ENCODE peak calls at places on chromosomes 5 and 9, in four cellular contexts. One of them, this sample, is unnamed.
A peak's percentile ranks its signal among the peaks of the same experiment; 100 is the strongest.

GRCh38 chr5:143826909-143827514 is 15.1 kb downstream of the HMHB1 start:
- DNase-seq in COR-L47: no peak
- DNase-seq in stimulated activated CD4-positive, alpha-beta T cell treated with anti-CD3 and anti-CD28 coated beads, TNF-alpha, amount 100 ng/mL, for 24 hours: no peak
- DNase-seq in GM04504: no peak
- DNase-seq in this sample: no peak

GRCh38 chr5:149834246-149834855 is 104.2 kb downstream of the PPARGC1B start:
- DNase-seq in COR-L47: peak; percentile 63
- DNase-seq in stimulated activated CD4-positive, alpha-beta T cell treated with anti-CD3 and anti-CD28 coated beads, TNF-alpha, amount 100 ng/mL, for 24 hours: peak; percentile 26
- DNase-seq in GM04504: peak; percentile 57
- DNase-seq in this sample: peak; percentile 37

GRCh38 chr5:1037123-1037670 is 28.6 kb downstream of the NKD2 start:
- DNase-seq in COR-L47: peak; percentile 30
- DNase-seq in stimulated activated CD4-positive, alpha-beta T cell treated with anti-CD3 and anti-CD28 coated beads, TNF-alpha, amount 100 ng/mL, for 24 hours: no peak
- DNase-seq in GM04504: no peak
- DNase-seq in this sample: no peak

GRCh38 chr5:40987349-40987748 is 78.1 kb downstream of the C7 start:
- DNase-seq in GM04504: no peak
- DNase-seq in COR-L47: no peak
- DNase-seq in stimulated activated CD4-positive, alpha-beta T cell treated with anti-CD3 and anti-CD28 coated beads, TNF-alpha, amount 100 ng/mL, for 24 hours: no peak
- DNase-seq in this sample: no peak

GRCh38 chr5:149404746-149405549 is 25.9 kb upstream of the IL17B start:
- DNase-seq in GM04504: peak; percentile 86
- DNase-seq in COR-L47: no peak
- DNase-seq in stimulated activated CD4-positive, alpha-beta T cell treated with anti-CD3 and anti-CD28 coated beads, TNF-alpha, amount 100 ng/mL, for 24 hours: no peak
- DNase-seq in this sample: no peak

GRCh38 chr9:101566904-101567724 is 27.7 kb downstream of the PPP3R2 start:
- DNase-seq in COR-L47: no peak
- DNase-seq in stimulated activated CD4-positive, alpha-beta T cell treated with anti-CD3 and anti-CD28 coated beads, TNF-alpha, amount 100 ng/mL, for 24 hours: no peak
- DNase-seq in GM04504: no peak
- DNase-seq in this sample: no peak

GRCh38 chr5:73265641-73266040 is 92.6 kb downstream of the TMEM174 start:
- DNase-seq in stimulated activated CD4-positive, alpha-beta T cell treated with anti-CD3 and anti-CD28 coated beads, TNF-alpha, amount 100 ng/mL, for 24 hours: no peak
- DNase-seq in COR-L47: no peak
- DNase-seq in GM04504: no peak
- DNase-seq in this sample: no peak

GRCh38 chr9:96417610-96418073 is 528 bp downstream of the ZNF367 start:
- DNase-seq in COR-L47: no peak
- DNase-seq in GM04504: no peak
- DNase-seq in stimulated activated CD4-positive, alpha-beta T cell treated with anti-CD3 and anti-CD28 coated beads, TNF-alpha, amount 100 ng/mL, for 24 hours: no peak
- DNase-seq in this sample: no peak

GRCh38 chr9:80784647-80785046 is 904.7 kb downstream of the TLE1 start:
- DNase-seq in COR-L47: no peak
- DNase-seq in GM04504: no peak
- DNase-seq in stimulated activated CD4-positive, alpha-beta T cell treated with anti-CD3 and anti-CD28 coated beads, TNF-alpha, amount 100 ng/mL, for 24 hours: no peak
- DNase-seq in this sample: no peak

GRCh38 chr9:128245293-128246151 is 30.3 kb downstream of the GOLGA2 start:
- DNase-seq in COR-L47: no peak
- DNase-seq in GM04504: peak; percentile 46
- DNase-seq in stimulated activated CD4-positive, alpha-beta T cell treated with anti-CD3 and anti-CD28 coated beads, TNF-alpha, amount 100 ng/mL, for 24 hours: no peak
- DNase-seq in this sample: no peak

GRCh38 chr9:115946530-115946929 is 207.1 kb upstream of the PAPPA start:
- DNase-seq in GM04504: no peak
- DNase-seq in COR-L47: no peak
- DNase-seq in stimulated activated CD4-positive, alpha-beta T cell treated with anti-CD3 and anti-CD28 coated beads, TNF-alpha, amount 100 ng/mL, for 24 hours: no peak
- DNase-seq in this sample: no peak

GRCh38 chr9:92664394-92665152 is 5.4 kb downstream of the IPPK start:
- DNase-seq in GM04504: no peak
- DNase-seq in stimulated activated CD4-positive, alpha-beta T cell treated with anti-CD3 and anti-CD28 coated beads, TNF-alpha, amount 100 ng/mL, for 24 hours: no peak
- DNase-seq in COR-L47: no peak
- DNase-seq in this sample: peak; percentile 10

GRCh38 chr9:16664211-16664610 is 206.3 kb downstream of the BNC2 start:
- DNase-seq in stimulated activated CD4-positive, alpha-beta T cell treated with anti-CD3 and anti-CD28 coated beads, TNF-alpha, amount 100 ng/mL, for 24 hours: no peak
- DNase-seq in COR-L47: no peak
- DNase-seq in GM04504: no peak
- DNase-seq in this sample: no peak

GRCh38 chr5:39689919-39690318 is 265.1 kb upstream of the DAB2 start:
- DNase-seq in stimulated activated CD4-positive, alpha-beta T cell treated with anti-CD3 and anti-CD28 coated beads, TNF-alpha, amount 100 ng/mL, for 24 hours: no peak
- DNase-seq in COR-L47: no peak
- DNase-seq in GM04504: no peak
- DNase-seq in this sample: no peak

GRCh38 chr5:175025046-175025445 is 300.7 kb downstream of the MSX2 start:
- DNase-seq in stimulated activated CD4-positive, alpha-beta T cell treated with anti-CD3 and anti-CD28 coated beads, TNF-alpha, amount 100 ng/mL, for 24 hours: no peak
- DNase-seq in GM04504: no peak
- DNase-seq in COR-L47: no peak
- DNase-seq in this sample: no peak

GRCh38 chr9:88536951-88537742 is 2.2 kb downstream of the NXNL2 start:
- DNase-seq in GM04504: no peak
- DNase-seq in stimulated activated CD4-positive, alpha-beta T cell treated with anti-CD3 and anti-CD28 coated beads, TNF-alpha, amount 100 ng/mL, for 24 hours: no peak
- DNase-seq in COR-L47: no peak
- DNase-seq in this sample: no peak

GRCh38 chr9:4781408-4781807 is 11.3 kb upstream of the RCL1 start:
- DNase-seq in GM04504: no peak
- DNase-seq in COR-L47: no peak
- DNase-seq in stimulated activated CD4-positive, alpha-beta T cell treated with anti-CD3 and anti-CD28 coated beads, TNF-alpha, amount 100 ng/mL, for 24 hours: no peak
- DNase-seq in this sample: no peak

GRCh38 chr5:57341380-57341979 is 141.1 kb downstream of the ACTBL2 start:
- DNase-seq in stimulated activated CD4-positive, alpha-beta T cell treated with anti-CD3 and anti-CD28 coated beads, TNF-alpha, amount 100 ng/mL, for 24 hours: no peak
- DNase-seq in COR-L47: no peak
- DNase-seq in GM04504: no peak
- DNase-seq in this sample: no peak

GRCh38 chr5:129511291-129511690 is 51.2 kb downstream of the ADAMTS19 start:
- DNase-seq in GM04504: no peak
- DNase-seq in COR-L47: no peak
- DNase-seq in stimulated activated CD4-positive, alpha-beta T cell treated with anti-CD3 and anti-CD28 coated beads, TNF-alpha, amount 100 ng/mL, for 24 hours: no peak
- DNase-seq in this sample: no peak

This sample was measured in effector memory CD8-positive, alpha-beta T cell.